ENCODE peak calls at places on chromosomes 7 and 10, in six cellular contexts. C is HS-27A; U is activated naive CD4-positive, alpha-beta T cell; M is stimulated activated CD4-positive, alpha-beta T cell treated with anti-CD3 and anti-CD28 coated beads, Interleukin-2, amount 100 ng/mL, for 4 hours; Q is HT1080; X is activated CD4-positive, CD25-positive, alpha-beta regulatory T cell treated with anti-CD3 and anti-CD28 coated beads, Interleukin-2, amount 50 U/mL, for 16 hours. K is an unnamed sample.

GRCh38 chr10:97651773-97652172 is 11.3 kb downstream of the PI4K2A start:
- DNase-seq in C (no peak), U (no peak), M (no peak), Q (no peak), X (no peak), K (no peak)

GRCh38 chr7:25118048-25118753 is 6.9 kb downstream of the CYCS start:
- DNase-seq in C (no peak), U (no peak), M (no peak), Q (no peak), X (no peak), K (no peak)

GRCh38 chr10:130109796-130110235 is 814 bp downstream of the C10orf143 start:
- DNase-seq in C (peak; percentile 48), U (peak; percentile 56), M (peak; percentile 61), Q (peak; percentile 78), X (peak; percentile 47), K (no peak)

GRCh38 chr10:116961305-116962251 is 43.4 kb downstream of the SHTN1 start:
- DNase-seq in C (no peak), U (no peak), M (no peak), Q (no peak), X (no peak), K (no peak)

GRCh38 chr7:155665079-155665956 is 20.9 kb downstream of the RBM33 start:
- DNase-seq in C (no peak), U (no peak), M (no peak), Q (no peak), X (no peak), K (no peak)

GRCh38 chr7:149869867-149870266 is 3.9 kb upstream of the ATP6V0E2 start:
- DNase-seq in C (no peak), U (no peak), M (no peak), Q (no peak), X (no peak), K (no peak)

GRCh38 chr10:24518411-24518810 is 205.3 kb downstream of the ARHGAP21 start:
- DNase-seq in C (no peak), U (no peak), M (no peak), Q (no peak), X (no peak), K (no peak)

GRCh38 chr7:132116369-132116768 is 459.9 kb downstream of the PLXNA4 start:
- DNase-seq in C (no peak), U (no peak), M (no peak), Q (peak; percentile 55), X (no peak), K (no peak)

GRCh38 chr7:92155108-92155755 is 21.0 kb upstream of the CYP51A1 start:
- DNase-seq in C (no peak), U (no peak), M (no peak), Q (no peak), X (no peak), K (no peak)

GRCh38 chr7:100812729-100813128 is 14.6 kb downstream of the EPHB4 start:
- DNase-seq in C (no peak), U (no peak), M (no peak), Q (no peak), X (no peak), K (no peak)

K was measured in cerebellar nuclear complex.